ENCODE peak calls at places on chromosomes 2 and 18, in nine cellular contexts. One of them, this sample, is unnamed.

GRCh38 chr2:23599006-23599405 is 214.0 kb downstream of the KLHL29 start:
- DNase-seq in bronchial epithelial cell: no peak
- DNase-seq in coronary artery: no peak
- DNase-seq in fibroblast of lung: no peak
- DNase-seq in IMR-90: no peak
- DNase-seq in heart right ventricle: no peak
- DNase-seq in uterus: no peak
- DNase-seq in astrocyte: no peak
- DNase-seq in GM12865: no peak
- DNase-seq in this sample: no peak

GRCh38 chr2:170895023-170895759 is 33.9 kb upstream of the GORASP2 start:
- DNase-seq in coronary artery: no peak
- DNase-seq in GM12865: no peak
- DNase-seq in bronchial epithelial cell: peak
- DNase-seq in astrocyte: peak
- DNase-seq in heart right ventricle: no peak
- DNase-seq in IMR-90: no peak
- DNase-seq in uterus: no peak
- DNase-seq in fibroblast of lung: peak
- DNase-seq in this sample: peak

GRCh38 chr2:240293865-240294461 is 141.5 kb upstream of the GPC1 start:
- DNase-seq in uterus: no peak
- DNase-seq in astrocyte: no peak
- DNase-seq in heart right ventricle: peak
- DNase-seq in GM12865: no peak
- DNase-seq in IMR-90: peak
- DNase-seq in bronchial epithelial cell: no peak
- DNase-seq in fibroblast of lung: no peak
- DNase-seq in coronary artery: peak
- DNase-seq in this sample: no peak

GRCh38 chr2:1823187-1824169 is 79.2 kb upstream of the PXDN start:
- DNase-seq in GM12865: no peak
- DNase-seq in coronary artery: no peak
- DNase-seq in uterus: no peak
- DNase-seq in heart right ventricle: no peak
- DNase-seq in bronchial epithelial cell: no peak
- DNase-seq in astrocyte: no peak
- DNase-seq in fibroblast of lung: no peak
- DNase-seq in IMR-90: no peak
- DNase-seq in this sample: no peak

GRCh38 chr2:26555246-26556133 is 77.6 kb upstream of the OTOF start:
- DNase-seq in IMR-90: no peak
- DNase-seq in coronary artery: no peak
- DNase-seq in fibroblast of lung: no peak
- DNase-seq in heart right ventricle: no peak
- DNase-seq in GM12865: no peak
- DNase-seq in uterus: no peak
- DNase-seq in astrocyte: no peak
- DNase-seq in bronchial epithelial cell: no peak
- DNase-seq in this sample: peak

GRCh38 chr18:79797518-79798345 is at the start of gene KCNG2:
- DNase-seq in bronchial epithelial cell: no peak
- DNase-seq in astrocyte: no peak
- DNase-seq in coronary artery: no peak
- DNase-seq in IMR-90: no peak
- DNase-seq in GM12865: peak
- DNase-seq in heart right ventricle: no peak
- DNase-seq in fibroblast of lung: peak
- DNase-seq in uterus: no peak
- DNase-seq in this sample: peak

GRCh38 chr2:198638579-198638978 is 819.2 kb downstream of the SATB2 start:
- DNase-seq in bronchial epithelial cell: no peak
- DNase-seq in IMR-90: peak
- DNase-seq in heart right ventricle: no peak
- DNase-seq in fibroblast of lung: no peak
- DNase-seq in GM12865: no peak
- DNase-seq in astrocyte: no peak
- DNase-seq in coronary artery: no peak
- DNase-seq in uterus: no peak
- DNase-seq in this sample: no peak

GRCh38 chr2:22947741-22948140 is 437.2 kb upstream of the KLHL29 start:
- DNase-seq in IMR-90: no peak
- DNase-seq in bronchial epithelial cell: no peak
- DNase-seq in fibroblast of lung: no peak
- DNase-seq in astrocyte: no peak
- DNase-seq in coronary artery: no peak
- DNase-seq in GM12865: no peak
- DNase-seq in heart right ventricle: no peak
- DNase-seq in uterus: no peak
- DNase-seq in this sample: no peak

GRCh38 chr2:232385660-232386489 is 7.3 kb downstream of the ALPP start:
- DNase-seq in heart right ventricle: no peak
- DNase-seq in bronchial epithelial cell: no peak
- DNase-seq in uterus: no peak
- DNase-seq in fibroblast of lung: peak
- DNase-seq in coronary artery: no peak
- DNase-seq in GM12865: no peak
- DNase-seq in IMR-90: peak
- DNase-seq in astrocyte: peak
- DNase-seq in this sample: peak

GRCh38 chr2:191169456-191170300 is 18.9 kb upstream of the STAT4 start:
- DNase-seq in bronchial epithelial cell: peak
- DNase-seq in coronary artery: no peak
- DNase-seq in fibroblast of lung: no peak
- DNase-seq in uterus: no peak
- DNase-seq in heart right ventricle: no peak
- DNase-seq in GM12865: no peak
- DNase-seq in IMR-90: no peak
- DNase-seq in astrocyte: no peak
- DNase-seq in this sample: no peak

GRCh38 chr2:130822766-130823165 is 13.9 kb upstream of the ARHGEF4 start:
- DNase-seq in astrocyte: no peak
- DNase-seq in coronary artery: no peak
- DNase-seq in GM12865: no peak
- DNase-seq in fibroblast of lung: no peak
- DNase-seq in bronchial epithelial cell: no peak
- DNase-seq in IMR-90: no peak
- DNase-seq in uterus: no peak
- DNase-seq in heart right ventricle: no peak
- DNase-seq in this sample: no peak

GRCh38 chr2:130821867-130822266 is 14.8 kb upstream of the ARHGEF4 start:
- DNase-seq in astrocyte: no peak
- DNase-seq in GM12865: no peak
- DNase-seq in coronary artery: no peak
- DNase-seq in fibroblast of lung: no peak
- DNase-seq in IMR-90: no peak
- DNase-seq in bronchial epithelial cell: no peak
- DNase-seq in uterus: no peak
- DNase-seq in heart right ventricle: no peak
- DNase-seq in this sample: no peak

GRCh38 chr2:130819915-130820861 is 16.5 kb upstream of the ARHGEF4 start:
- DNase-seq in fibroblast of lung: no peak
- DNase-seq in coronary artery: no peak
- DNase-seq in astrocyte: no peak
- DNase-seq in heart right ventricle: no peak
- DNase-seq in bronchial epithelial cell: peak
- DNase-seq in GM12865: no peak
- DNase-seq in IMR-90: no peak
- DNase-seq in uterus: no peak
- DNase-seq in this sample: no peak

GRCh38 chr2:130818809-130819208 is 17.9 kb upstream of the ARHGEF4 start:
- DNase-seq in astrocyte: no peak
- DNase-seq in bronchial epithelial cell: no peak
- DNase-seq in uterus: no peak
- DNase-seq in IMR-90: no peak
- DNase-seq in heart right ventricle: no peak
- DNase-seq in GM12865: no peak
- DNase-seq in coronary artery: no peak
- DNase-seq in fibroblast of lung: no peak
- DNase-seq in this sample: no peak

GRCh38 chr2:130819226-130819914 is 17.3 kb upstream of the ARHGEF4 start:
- DNase-seq in uterus: no peak
- DNase-seq in IMR-90: no peak
- DNase-seq in astrocyte: no peak
- DNase-seq in heart right ventricle: no peak
- DNase-seq in coronary artery: no peak
- DNase-seq in bronchial epithelial cell: no peak
- DNase-seq in GM12865: no peak
- DNase-seq in fibroblast of lung: no peak
- DNase-seq in this sample: no peak
- TF ChIP-seq CTCF in uterus: no peak
- TF ChIP-seq CTCF in IMR-90: no peak
- TF ChIP-seq CTCF in astrocyte: no peak
- TF ChIP-seq CTCF in heart right ventricle: no peak
- TF ChIP-seq CTCF in coronary artery: no peak
- TF ChIP-seq CTCF in bronchial epithelial cell: no peak
- TF ChIP-seq CTCF in GM12865: no peak
- TF ChIP-seq CTCF in fibroblast of lung: no peak
- TF ChIP-seq CTCF in this sample: peak

GRCh38 chr2:44680424-44680971 is 261.0 kb upstream of the SIX3 start:
- DNase-seq in bronchial epithelial cell: no peak
- DNase-seq in coronary artery: no peak
- DNase-seq in GM12865: no peak
- DNase-seq in IMR-90: no peak
- DNase-seq in heart right ventricle: no peak
- DNase-seq in uterus: no peak
- DNase-seq in astrocyte: no peak
- DNase-seq in fibroblast of lung: no peak
- DNase-seq in this sample: no peak

GRCh38 chr2:44676379-44676778 is 265.1 kb upstream of the SIX3 start:
- DNase-seq in heart right ventricle: no peak
- DNase-seq in GM12865: no peak
- DNase-seq in bronchial epithelial cell: no peak
- DNase-seq in fibroblast of lung: no peak
- DNase-seq in uterus: no peak
- DNase-seq in astrocyte: no peak
- DNase-seq in coronary artery: no peak
- DNase-seq in IMR-90: no peak
- DNase-seq in this sample: no peak

GRCh38 chr2:44682459-44682858 is 259.0 kb upstream of the SIX3 start:
- DNase-seq in uterus: no peak
- DNase-seq in fibroblast of lung: no peak
- DNase-seq in bronchial epithelial cell: no peak
- DNase-seq in IMR-90: no peak
- DNase-seq in coronary artery: no peak
- DNase-seq in GM12865: no peak
- DNase-seq in astrocyte: no peak
- DNase-seq in heart right ventricle: no peak
- DNase-seq in this sample: no peak

GRCh38 chr2:44680983-44681481 is 260.5 kb upstream of the SIX3 start:
- DNase-seq in uterus: no peak
- DNase-seq in fibroblast of lung: peak
- DNase-seq in heart right ventricle: no peak
- DNase-seq in IMR-90: peak
- DNase-seq in astrocyte: no peak
- DNase-seq in bronchial epithelial cell: no peak
- DNase-seq in coronary artery: no peak
- DNase-seq in GM12865: no peak
- DNase-seq in this sample: peak

DNA sequence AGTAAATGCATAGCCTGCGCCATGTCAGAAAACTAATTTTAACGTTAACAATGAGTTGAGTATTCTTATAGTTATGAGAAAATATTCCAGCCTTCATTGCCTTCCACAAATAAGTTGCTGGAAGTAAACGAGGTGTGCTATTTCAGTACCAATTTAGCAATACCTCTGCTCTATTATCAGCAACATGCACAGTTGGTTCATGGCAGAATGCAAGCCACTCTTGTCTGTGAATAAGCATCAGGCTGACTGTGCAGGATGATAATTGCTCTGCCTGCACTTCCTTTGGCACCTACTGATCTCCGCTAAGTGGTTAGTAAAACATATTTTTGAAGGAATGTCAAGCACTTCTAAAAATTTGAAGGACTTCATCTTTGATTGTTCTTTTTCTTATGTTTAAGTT is 261.9 kb upstream of the SIX3 start:
- DNase-seq in GM12865: no peak
- DNase-seq in IMR-90: no peak
- DNase-seq in uterus: no peak
- DNase-seq in heart right ventricle: no peak
- DNase-seq in coronary artery: no peak
- DNase-seq in fibroblast of lung: no peak
- DNase-seq in astrocyte: no peak
- DNase-seq in bronchial epithelial cell: no peak
- DNase-seq in this sample: no peak
- H3K4me3 ChIP-seq in GM12865: no peak
- H3K4me3 ChIP-seq in IMR-90: no peak
- H3K4me3 ChIP-seq in uterus: no peak
- H3K4me3 ChIP-seq in heart right ventricle: no peak
- H3K4me3 ChIP-seq in coronary artery: no peak
- H3K4me3 ChIP-seq in fibroblast of lung: no peak
- H3K4me3 ChIP-seq in astrocyte: no peak
- H3K4me3 ChIP-seq in bronchial epithelial cell: no peak
- H3K4me3 ChIP-seq in this sample: no peak

DNA sequence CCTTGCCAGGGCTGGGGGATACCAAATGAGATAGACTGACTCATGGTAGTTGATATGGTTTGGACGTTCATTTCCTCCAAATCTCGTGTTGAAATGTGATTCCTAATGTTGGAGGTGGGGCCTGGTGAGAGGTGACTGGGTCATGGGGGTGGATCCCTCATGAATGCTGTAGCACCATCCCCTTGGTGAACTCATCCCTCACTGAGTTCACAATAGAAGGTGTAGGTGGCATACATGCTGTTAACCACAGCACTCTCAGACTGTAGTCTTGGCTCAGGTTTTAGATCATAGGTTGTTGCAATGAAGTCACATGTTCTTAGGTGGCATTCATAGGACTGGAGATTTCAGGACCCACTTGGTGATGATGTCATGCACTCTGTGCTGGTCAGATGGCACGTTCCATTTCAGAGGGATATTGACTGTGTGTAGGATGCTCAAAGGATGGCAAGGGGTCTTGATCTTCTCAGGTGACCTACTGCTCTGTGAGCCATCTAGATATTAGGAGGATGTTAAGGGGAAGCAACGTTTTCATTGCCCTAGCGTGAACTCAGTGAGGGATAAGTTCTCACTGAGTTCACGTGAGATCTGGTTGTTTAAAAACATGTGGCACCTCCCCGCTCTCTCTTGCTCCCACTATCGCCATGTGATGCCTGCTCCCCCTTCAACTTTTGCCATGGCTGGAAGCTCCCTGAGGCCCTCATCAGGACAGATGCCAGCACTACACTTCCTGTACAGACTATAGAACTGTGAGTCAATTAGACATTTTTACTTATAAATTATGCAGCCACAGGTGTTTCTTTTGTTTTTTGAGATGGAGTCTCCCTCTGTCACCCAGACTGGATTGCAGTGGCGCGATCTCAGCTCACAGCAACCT is 73.8 kb upstream of the ACAA2 start:
- DNase-seq in astrocyte: no peak
- DNase-seq in bronchial epithelial cell: peak
- DNase-seq in fibroblast of lung: no peak
- DNase-seq in heart right ventricle: no peak
- DNase-seq in uterus: no peak
- DNase-seq in coronary artery: peak
- DNase-seq in GM12865: no peak
- DNase-seq in IMR-90: no peak
- DNase-seq in this sample: no peak
- TF ChIP-seq CTCF in astrocyte: no peak
- TF ChIP-seq CTCF in bronchial epithelial cell: no peak
- TF ChIP-seq CTCF in fibroblast of lung: no peak
- TF ChIP-seq CTCF in heart right ventricle: no peak
- TF ChIP-seq CTCF in uterus: no peak
- TF ChIP-seq CTCF in coronary artery: no peak
- TF ChIP-seq CTCF in GM12865: no peak
- TF ChIP-seq CTCF in IMR-90: no peak
- TF ChIP-seq CTCF in this sample: peak

GRCh38 chr18:70489556-70489955 is 200.7 kb downstream of the SOCS6 start:
- DNase-seq in GM12865: no peak
- DNase-seq in astrocyte: no peak
- DNase-seq in uterus: no peak
- DNase-seq in fibroblast of lung: no peak
- DNase-seq in coronary artery: no peak
- DNase-seq in heart right ventricle: no peak
- DNase-seq in IMR-90: no peak
- DNase-seq in bronchial epithelial cell: no peak
- DNase-seq in this sample: no peak
- H3K4me3 ChIP-seq in GM12865: no peak
- H3K4me3 ChIP-seq in astrocyte: no peak
- H3K4me3 ChIP-seq in uterus: no peak
- H3K4me3 ChIP-seq in fibroblast of lung: no peak
- H3K4me3 ChIP-seq in coronary artery: no peak
- H3K4me3 ChIP-seq in heart right ventricle: no peak
- H3K4me3 ChIP-seq in IMR-90: no peak
- H3K4me3 ChIP-seq in bronchial epithelial cell: no peak
- H3K4me3 ChIP-seq in this sample: no peak